ENCODE peak calls at places on chromosomes 16 and 17, in nine cellular contexts. T, U, Q, W, Y, K, V, E and J are unnamed samples.

GRCh38 chr16:81885976-81886586 is 107.0 kb downstream of the PLCG2 start:
- DNase-seq in T (peak), U (peak), Q (peak), W (no peak), Y (peak), K (peak), V (peak), E (peak), J (peak)

GRCh38 chr17:39800540-39800939 is 62.8 kb downstream of the GRB7 start:
- DNase-seq in T (no peak), U (peak), Q (no peak), W (peak), Y (no peak), K (peak), V (no peak), E (no peak), J (peak)

GRCh38 chr17:66468241-66469087 is 166.1 kb downstream of the PRKCA start:
- DNase-seq in T (no peak), U (no peak), Q (no peak), W (peak), Y (peak), K (peak), V (peak), E (no peak), J (no peak)

GRCh38 chr16:22139008-22139407 is 23.3 kb upstream of the SDR42E2 start:
- DNase-seq in T (no peak), U (no peak), Q (no peak), W (peak), Y (peak), K (no peak), V (no peak), E (no peak), J (no peak)

GRCh38 chr17:57422574-57423164 is 166.3 kb downstream of the MSI2 start:
- DNase-seq in T (no peak), U (no peak), Q (peak), W (peak), Y (peak), K (no peak), V (no peak), E (no peak), J (no peak)

GRCh38 chr17:9224485-9224884 is 203.2 kb downstream of the NTN1 start:
- DNase-seq in T (no peak), U (no peak), Q (no peak), W (no peak), Y (no peak), K (no peak), V (no peak), E (no peak), J (no peak)

GRCh38 chr16:23453338-23454052 is 506 bp upstream of the COG7 start:
- DNase-seq in T (no peak), U (no peak), Q (no peak), W (no peak), Y (no peak), K (no peak), V (no peak), E (no peak), J (no peak)

GRCh38 chr17:65856865-65857264 is 295.4 kb upstream of the AXIN2 start:
- DNase-seq in T (no peak), U (no peak), Q (peak), W (peak), Y (peak), K (no peak), V (no peak), E (no peak), J (no peak)

GRCh38 chr17:9611557-9611956 is 33.8 kb upstream of the USP43 start:
- DNase-seq in T (no peak), U (no peak), Q (no peak), W (no peak), Y (no peak), K (no peak), V (no peak), E (no peak), J (no peak)

GRCh38 chr16:4679854-4680636 is 13.3 kb upstream of the NUDT16L1 start:
- DNase-seq in T (no peak), U (no peak), Q (peak), W (peak), Y (peak), K (no peak), V (no peak), E (no peak), J (no peak)

GRCh38 chr17:33561935-33562334 is 268.8 kb upstream of the ASIC2 start:
- DNase-seq in T (no peak), U (no peak), Q (no peak), W (no peak), Y (no peak), K (no peak), V (no peak), E (no peak), J (peak)

GRCh38 chr17:4679652-4680051 is 24.3 kb downstream of the PELP1 start:
- DNase-seq in T (no peak), U (no peak), Q (peak), W (peak), Y (peak), K (no peak), V (peak), E (no peak), J (no peak)

GRCh38 chr16:68074850-68075249 is 10.3 kb upstream of the NFATC3 start:
- DNase-seq in T (no peak), U (peak), Q (no peak), W (no peak), Y (no peak), K (no peak), V (no peak), E (no peak), J (peak)

GRCh38 chr16:47392114-47392513 is 68.7 kb downstream of the ITFG1 start:
- DNase-seq in T (no peak), U (peak), Q (no peak), W (peak), Y (peak), K (no peak), V (no peak), E (no peak), J (peak)

GRCh38 chr17:22217135-22217534 is 524.8 kb downstream of the KCNJ18 start:
- DNase-seq in T (no peak), U (no peak), Q (no peak), W (no peak), Y (no peak), K (peak), V (no peak), E (peak), J (no peak)

GRCh38 chr17:62761884-62762283 is 46.2 kb downstream of the MARCHF10 start:
- DNase-seq in T (peak), U (no peak), Q (no peak), W (peak), Y (peak), K (peak), V (no peak), E (no peak), J (no peak)

GRCh38 chr17:22286337-22287041 is 594.2 kb downstream of the KCNJ18 start:
- DNase-seq in T (no peak), U (no peak), Q (no peak), W (no peak), Y (no peak), K (no peak), V (no peak), E (no peak), J (no peak)

GRCh38 chr16:1876468-1876867 is 4.5 kb upstream of the MEIOB start:
- DNase-seq in T (no peak), U (no peak), Q (no peak), W (no peak), Y (no peak), K (no peak), V (no peak), E (no peak), J (peak)

GRCh38 chr17:55420776-55421178 is 858 bp downstream of the MMD start:
- DNase-seq in T (peak), U (peak), Q (peak), W (peak), Y (peak), K (peak), V (no peak), E (peak), J (no peak)

GRCh38 chr16:57115504-57116182 is 23.3 kb downstream of the CPNE2 start:
- DNase-seq in T (peak), U (no peak), Q (peak), W (no peak), Y (no peak), K (peak), V (no peak), E (peak), J (no peak)

GRCh38 chr16:46688101-46688656 is 799 bp downstream of the VPS35 start:
- DNase-seq in T (no peak), U (no peak), Q (no peak), W (peak), Y (peak), K (no peak), V (peak), E (no peak), J (no peak)

GRCh38 chr16:21684199-21684598 is 20.4 kb downstream of the OTOA start:
- DNase-seq in T (peak), U (peak), Q (no peak), W (no peak), Y (no peak), K (peak), V (no peak), E (no peak), J (no peak)

GRCh38 chr16:48539485-48540221 is 70.3 kb downstream of the N4BP1 start:
- DNase-seq in T (no peak), U (no peak), Q (no peak), W (no peak), Y (no peak), K (no peak), V (no peak), E (no peak), J (no peak)

GRCh38 chr16:54027126-54027922 is 259.3 kb downstream of the IRX3 start:
- DNase-seq in T (no peak), U (no peak), Q (peak), W (peak), Y (peak), K (no peak), V (peak), E (no peak), J (no peak)

GRCh38 chr16:63890072-63890471 is 1231.8 kb downstream of the CDH11 start:
- DNase-seq in T (no peak), U (no peak), Q (peak), W (peak), Y (peak), K (no peak), V (peak), E (no peak), J (no peak)

GRCh38 chr16:84518804-84519341 is 14.4 kb upstream of the MEAK7 start:
- DNase-seq in T (no peak), U (no peak), Q (no peak), W (no peak), Y (no peak), K (no peak), V (no peak), E (no peak), J (no peak)

GRCh38 chr17:35765731-35766488 is 5.2 kb downstream of the C17orf50 start:
- DNase-seq in T (peak), U (no peak), Q (no peak), W (no peak), Y (no peak), K (no peak), V (no peak), E (no peak), J (no peak)

GRCh38 chr16:89410794-89411309 is 79.5 kb downstream of the ANKRD11 start:
- DNase-seq in T (no peak), U (no peak), Q (peak), W (peak), Y (no peak), K (no peak), V (peak), E (no peak), J (no peak)

GRCh38 chr17:77402159-77402731 is 261.5 kb downstream of the SEC14L1 start:
- DNase-seq in T (no peak), U (no peak), Q (no peak), W (no peak), Y (no peak), K (no peak), V (no peak), E (no peak), J (no peak)

GRCh38 chr16:70453891-70454220 is 539 bp upstream of the FCSK start:
- DNase-seq in T (peak), U (no peak), Q (no peak), W (no peak), Y (peak), K (peak), V (no peak), E (peak), J (no peak)

GRCh38 chr16:88358033-88358481 is 24.7 kb upstream of the ZNF469 start:
- DNase-seq in T (no peak), U (no peak), Q (no peak), W (no peak), Y (no peak), K (no peak), V (no peak), E (no peak), J (no peak)

GRCh38 chr16:20904507-20905079 is 4.0 kb downstream of the LYRM1 start:
- DNase-seq in T (no peak), U (peak), Q (peak), W (peak), Y (peak), K (no peak), V (peak), E (no peak), J (peak)

GRCh38 chr16:61580579-61580978 is 455.7 kb downstream of the CDH8 start:
- DNase-seq in T (no peak), U (no peak), Q (no peak), W (no peak), Y (no peak), K (no peak), V (no peak), E (no peak), J (no peak)

GRCh38 chr17:2204393-2204792 is 99.2 kb downstream of the SMG6 start:
- DNase-seq in T (no peak), U (no peak), Q (no peak), W (no peak), Y (no peak), K (no peak), V (peak), E (no peak), J (no peak)

GRCh38 chr17:2203818-2204217 is 99.8 kb downstream of the SMG6 start:
- DNase-seq in T (no peak), U (no peak), Q (no peak), W (no peak), Y (no peak), K (no peak), V (no peak), E (no peak), J (no peak)

GRCh38 chr17:2210726-2211125 is 92.9 kb downstream of the SMG6 start:
- DNase-seq in T (peak), U (no peak), Q (no peak), W (no peak), Y (no peak), K (no peak), V (no peak), E (no peak), J (no peak)

GRCh38 chr17:2211661-2212327 is 91.8 kb downstream of the SMG6 start:
- DNase-seq in T (no peak), U (no peak), Q (no peak), W (no peak), Y (no peak), K (no peak), V (no peak), E (no peak), J (no peak)

GRCh38 chr17:2207815-2208515 is 95.6 kb downstream of the SMG6 start:
- DNase-seq in T (peak), U (no peak), Q (no peak), W (no peak), Y (no peak), K (no peak), V (no peak), E (no peak), J (no peak)
- H3K4me3 ChIP-seq in T (no peak), U (no peak), Q (no peak), W (no peak), Y (no peak), K (no peak), V (no peak), E (no peak), J (no peak)

GRCh38 chr16:15483857-15484256 is 49.5 kb downstream of the BMERB1 start:
- DNase-seq in T (no peak), U (peak), Q (no peak), W (no peak), Y (no peak), K (no peak), V (no peak), E (no peak), J (no peak)
- H2AFZ ChIP-seq in T (no peak), U (no peak), Q (no peak), W (no peak), Y (no peak), K (no peak), V (no peak), E (no peak), J (no peak)

DNA sequence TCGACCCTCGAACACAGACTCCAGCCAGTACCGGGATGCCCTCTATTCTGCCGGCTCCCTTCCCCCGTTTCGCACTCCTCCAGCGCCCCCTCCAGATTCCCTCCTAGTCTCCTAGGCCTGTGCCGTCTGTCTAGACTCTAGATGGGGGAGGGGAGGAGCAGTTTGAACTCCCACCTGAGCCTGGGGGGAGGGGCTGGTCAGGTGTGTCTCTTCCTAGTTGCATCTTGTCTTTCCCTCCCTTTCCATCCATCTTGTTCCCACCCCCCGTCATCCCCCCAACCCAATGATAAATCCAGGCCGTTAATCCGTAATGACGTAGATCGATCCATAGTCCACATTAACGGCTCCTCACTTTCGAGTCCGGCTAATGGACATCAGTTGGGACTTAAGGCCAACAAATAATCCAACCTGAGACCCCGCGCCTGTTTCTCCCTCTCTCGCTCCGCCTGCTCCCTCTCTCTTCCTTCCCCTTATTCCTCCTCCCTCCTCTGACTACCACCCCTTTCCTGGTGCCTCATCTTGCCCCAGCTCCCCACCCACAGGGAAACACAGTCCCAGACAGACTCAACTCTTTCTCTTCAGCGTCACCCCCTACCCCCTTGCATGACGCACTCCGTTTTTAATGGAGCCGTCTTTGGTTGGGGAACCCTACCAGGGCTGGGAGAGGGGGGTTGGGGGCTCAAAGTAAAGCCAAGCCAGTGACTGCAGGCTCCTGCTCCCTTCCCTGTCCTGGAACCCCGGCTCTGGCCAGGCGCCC is 3.3 kb upstream of the HOXB5 start:
- DNase-seq in T (no peak), U (no peak), Q (peak), W (no peak), Y (no peak), K (peak), V (no peak), E (no peak), J (no peak)
- H3K4me3 ChIP-seq in T (no peak), U (peak), Q (peak), W (no peak), Y (peak), K (peak), V (peak), E (no peak), J (peak)

GRCh38 chr16:31219154-31219741 is 2.3 kb upstream of the PYDC1 start:
- DNase-seq in T (no peak), U (no peak), Q (no peak), W (no peak), Y (no peak), K (no peak), V (no peak), E (no peak), J (no peak)

GRCh38 chr16:31223044-31223443 is 6.1 kb upstream of the PYDC1 start:
- DNase-seq in T (no peak), U (no peak), Q (no peak), W (no peak), Y (no peak), K (no peak), V (no peak), E (no peak), J (no peak)

GRCh38 chr16:31225193-31225592 is 8.3 kb upstream of the PYDC1 start:
- DNase-seq in T (no peak), U (no peak), Q (no peak), W (no peak), Y (no peak), K (no peak), V (no peak), E (no peak), J (no peak)

GRCh38 chr16:31224092-31224955 is 7.4 kb upstream of the PYDC1 start:
- DNase-seq in T (no peak), U (no peak), Q (no peak), W (no peak), Y (no peak), K (peak), V (no peak), E (no peak), J (no peak)

GRCh38 chr16:31221357-31222160 is 4.6 kb upstream of the PYDC1 start:
- DNase-seq in T (no peak), U (no peak), Q (no peak), W (no peak), Y (no peak), K (no peak), V (no peak), E (no peak), J (no peak)
- H2AFZ ChIP-seq in T (no peak), U (no peak), Q (no peak), W (no peak), Y (no peak), K (no peak), V (no peak), E (no peak), J (peak)

GRCh38 chr17:59149841-59150511 is 5.0 kb downstream of the SKA2 start:
- DNase-seq in T (no peak), U (peak), Q (no peak), W (peak), Y (peak), K (no peak), V (no peak), E (no peak), J (no peak)

GRCh38 chr17:59149051-59149450 is 5.9 kb downstream of the SKA2 start:
- DNase-seq in T (no peak), U (no peak), Q (peak), W (peak), Y (peak), K (no peak), V (peak), E (no peak), J (no peak)

GRCh38 chr17:59152925-59153324 is 2.1 kb downstream of the SKA2 start:
- DNase-seq in T (no peak), U (no peak), Q (peak), W (no peak), Y (no peak), K (no peak), V (peak), E (no peak), J (no peak)

GRCh38 chr17:59151007-59151406 is 4.0 kb downstream of the SKA2 start:
- DNase-seq in T (no peak), U (no peak), Q (peak), W (no peak), Y (no peak), K (no peak), V (no peak), E (no peak), J (no peak)

GRCh38 chr17:59151591-59151990 is 3.4 kb downstream of the SKA2 start:
- DNase-seq in T (no peak), U (no peak), Q (peak), W (no peak), Y (no peak), K (no peak), V (no peak), E (no peak), J (no peak)
- H3K4me3 ChIP-seq in T (peak), U (peak), Q (no peak), W (peak), Y (peak), K (peak), V (no peak), E (peak), J (no peak)

GRCh38 chr17:81832608-81833159 is 407 bp downstream of the MCRIP1 start:
- DNase-seq in T (no peak), U (peak), Q (no peak), W (peak), Y (no peak), K (peak), V (peak), E (no peak), J (no peak)

GRCh38 chr17:81833160-81833920 is at the start of gene MCRIP1:
- DNase-seq in T (peak), U (peak), Q (peak), W (peak), Y (peak), K (peak), V (peak), E (peak), J (peak)

GRCh38 chr17:81829858-81830257 is 3.2 kb downstream of the MCRIP1 start:
- DNase-seq in T (no peak), U (no peak), Q (no peak), W (no peak), Y (no peak), K (no peak), V (no peak), E (no peak), J (no peak)

GRCh38 chr17:81831957-81832607 is 1.0 kb downstream of the MCRIP1 start:
- DNase-seq in T (no peak), U (peak), Q (no peak), W (peak), Y (no peak), K (no peak), V (no peak), E (no peak), J (no peak)

GRCh38 chr17:81831563-81831956 is 1.5 kb downstream of the MCRIP1 start:
- DNase-seq in T (no peak), U (peak), Q (no peak), W (no peak), Y (no peak), K (no peak), V (no peak), E (no peak), J (no peak)
- H2AFZ ChIP-seq in T (no peak), U (peak), Q (no peak), W (peak), Y (no peak), K (no peak), V (no peak), E (no peak), J (no peak)

GRCh38 chr17:12789976-12790805 is 893 bp downstream of the ARHGAP44 start:
- DNase-seq in T (peak), U (no peak), Q (no peak), W (no peak), Y (no peak), K (peak), V (no peak), E (peak), J (no peak)
- H3K4me3 ChIP-seq in T (peak), U (peak), Q (peak), W (peak), Y (peak), K (peak), V (peak), E (peak), J (no peak)